ENCODE peak calls at places on chromosomes 16 and 17, in five cellular contexts. J, O, Z, Y and I are unnamed samples.

GRCh38 chr17:67636841-67637240 is 80.9 kb upstream of the NOL11 start:
- DNase-seq in J (no peak), O (no peak), Z (no peak), Y (no peak), I (no peak)

GRCh38 chr17:6109541-6109940 is 39.4 kb downstream of the WSCD1 start:
- DNase-seq in J (no peak), O (no peak), Z (no peak), Y (no peak), I (no peak)

GRCh38 chr16:3487521-3488410 is 7.5 kb downstream of the C16orf90 start:
- DNase-seq in J (no peak), O (peak; percentile 32), Z (no peak), Y (no peak), I (no peak)

GRCh38 chr17:2405247-2405926 is 4.5 kb upstream of the MNT start:
- DNase-seq in J (no peak), O (no peak), Z (no peak), Y (no peak), I (no peak)

GRCh38 chr17:44362479-44362963 is 1.1 kb downstream of the FAM171A2 start:
- DNase-seq in J (no peak), O (no peak), Z (no peak), Y (no peak), I (no peak)

GRCh38 chr17:73933871-73934270 is 269.6 kb upstream of the RPL38 start:
- DNase-seq in J (no peak), O (no peak), Z (no peak), Y (no peak), I (no peak)

GRCh38 chr16:2973081-2973480 is 3.9 kb downstream of the PAQR4 start:
- DNase-seq in J (no peak), O (no peak), Z (no peak), Y (no peak), I (no peak)

GRCh38 chr16:88932929-88933328 is 44.1 kb downstream of the CBFA2T3 start:
- DNase-seq in J (no peak), O (no peak), Z (no peak), Y (no peak), I (no peak)

GRCh38 chr17:6075845-6076244 is 5.7 kb downstream of the WSCD1 start:
- DNase-seq in J (no peak), O (no peak), Z (no peak), Y (no peak), I (no peak)

GRCh38 chr17:63665527-63666214 is 34.3 kb downstream of the LIMD2 start:
- DNase-seq in J (no peak), O (no peak), Z (peak; percentile 27), Y (no peak), I (no peak)

GRCh38 chr16:87333101-87333500 is 15.9 kb upstream of the C16orf95 start:
- DNase-seq in J (no peak), O (no peak), Z (no peak), Y (no peak), I (no peak)

GRCh38 chr16:70388281-70388680 is 41.6 kb downstream of the DDX19A start:
- DNase-seq in J (no peak), O (no peak), Z (no peak), Y (no peak), I (no peak)

GRCh38 chr17:34584805-34585416 is 5.5 kb downstream of the TMEM132E start:
- DNase-seq in J (peak; percentile 18), O (no peak), Z (no peak), Y (no peak), I (no peak)

GRCh38 chr16:89256651-89257254 is 39.2 kb downstream of the ZNF778 start:
- DNase-seq in J (no peak), O (no peak), Z (no peak), Y (no peak), I (peak; percentile 69)

GRCh38 chr17:63550816-63551639 is 751 bp downstream of the DCAF7 start:
- DNase-seq in J (peak; percentile 68), O (peak; percentile 66), Z (no peak), Y (no peak), I (no peak)

GRCh38 chr17:73645050-73645871 is 1.0 kb upstream of the SDK2 start:
- DNase-seq in J (no peak), O (no peak), Z (no peak), Y (no peak), I (peak; percentile 63)

GRCh38 chr17:81393684-81394376 is 1.4 kb upstream of the BAHCC1 start:
- DNase-seq in J (peak; percentile 100), O (peak; percentile 100), Z (peak; percentile 40), Y (peak; percentile 96), I (peak; percentile 100)
- TF ChIP-seq ATF2 in J (no peak), O (peak; percentile 91), Z (peak; percentile 21), Y (peak; percentile 49), I (no peak)

GRCh38 chr17:16922386-16923096 is 49.4 kb downstream of the TNFRSF13B start:
- DNase-seq in J (peak; percentile 10), O (no peak), Z (no peak), Y (no peak), I (no peak)

GRCh38 chr17:16924701-16925440 is 47.0 kb downstream of the TNFRSF13B start:
- DNase-seq in J (no peak), O (no peak), Z (no peak), Y (no peak), I (peak; percentile 3)

GRCh38 chr17:16923097-16923903 is 48.6 kb downstream of the TNFRSF13B start:
- DNase-seq in J (no peak), O (no peak), Z (no peak), Y (no peak), I (peak; percentile 6)

GRCh38 chr17:16925461-16926060 is 46.4 kb downstream of the TNFRSF13B start:
- DNase-seq in J (no peak), O (no peak), Z (no peak), Y (no peak), I (peak; percentile 4)

DNA sequence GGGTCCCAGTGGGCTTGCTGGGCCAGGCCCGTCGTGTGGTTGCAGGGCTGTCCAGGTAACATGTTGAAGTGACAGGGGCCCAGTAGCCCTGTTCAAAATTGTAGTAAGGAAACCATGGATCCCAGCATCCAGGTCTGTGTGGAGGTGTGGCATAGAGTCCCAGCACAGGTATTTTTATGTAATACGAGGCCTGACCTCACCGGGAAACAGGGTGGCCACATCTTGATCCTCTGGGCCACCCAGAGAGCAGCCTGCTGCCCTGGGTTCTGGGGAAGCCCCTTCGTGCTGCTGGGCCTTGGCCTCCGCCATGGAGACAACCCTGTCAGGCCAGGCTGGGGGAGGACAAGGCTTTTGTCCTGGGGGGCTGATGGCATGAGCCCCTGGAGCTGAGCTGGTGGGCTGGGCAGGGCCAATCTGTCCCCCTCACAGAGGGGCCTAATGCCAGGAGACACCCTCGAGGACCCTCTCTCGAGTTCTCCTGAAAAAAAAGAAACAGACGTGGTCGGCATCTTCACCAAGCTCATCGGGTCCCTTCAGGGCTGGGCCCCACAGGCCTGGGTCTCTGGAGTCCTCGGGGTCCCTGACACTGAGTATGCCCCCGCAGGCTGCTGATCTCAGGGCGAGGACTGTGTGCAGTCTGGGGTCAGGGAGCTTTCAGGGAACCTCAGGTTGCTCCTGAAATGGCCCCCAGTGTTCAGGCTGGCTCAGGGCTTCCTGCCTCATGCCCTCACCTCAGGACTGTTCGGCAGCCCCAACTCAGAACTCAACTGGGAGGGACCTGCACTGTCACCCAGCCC is 47.8 kb downstream of the TNFRSF13B start:
- DNase-seq in J (no peak), O (no peak), Z (no peak), Y (no peak), I (peak; percentile 5)
- TF ChIP-seq ATF2 in J (no peak), O (no peak), Z (no peak), Y (no peak), I (no peak)

DNA sequence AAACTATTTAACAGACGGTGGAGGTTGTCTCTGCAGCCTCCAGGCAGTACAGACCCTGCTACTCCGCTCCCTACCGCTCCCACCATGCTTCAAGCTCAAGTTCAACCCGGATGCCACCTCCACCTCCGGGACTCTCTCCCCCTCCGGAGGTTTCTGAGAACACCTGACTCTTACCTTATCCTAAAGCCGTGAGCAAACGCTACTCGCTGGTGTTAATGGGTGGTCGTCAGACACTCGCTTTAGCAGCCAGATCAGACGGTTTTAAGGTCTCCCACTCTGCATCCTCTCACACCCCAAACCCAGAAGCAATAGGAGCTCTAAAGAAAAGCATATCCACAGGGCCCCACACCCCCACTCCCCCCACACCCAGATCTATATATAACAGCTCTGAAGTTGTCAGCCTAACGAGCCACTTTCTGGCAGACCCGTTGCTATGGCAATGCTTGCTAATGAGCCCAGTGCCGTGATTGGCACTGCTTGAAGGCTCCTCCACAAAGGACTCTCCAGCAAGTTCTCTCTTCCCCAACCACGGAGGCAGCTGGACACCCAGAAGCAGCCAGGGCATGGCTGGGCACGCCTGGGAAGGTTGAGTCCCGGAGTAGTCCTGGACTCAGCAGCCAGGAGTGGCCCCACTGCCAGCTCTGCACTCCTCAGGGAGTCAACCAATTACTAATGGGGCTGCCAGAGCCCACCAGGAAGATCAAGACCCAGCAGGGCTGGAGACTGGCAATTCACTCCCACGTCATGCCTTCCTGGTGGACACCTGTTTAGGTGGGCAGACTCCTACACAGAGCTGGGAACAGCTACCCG is 121.1 kb upstream of the RCVRN start:
- DNase-seq in J (no peak), O (no peak), Z (no peak), Y (no peak), I (no peak)
- TF ChIP-seq ATF2 in J (no peak), O (no peak), Z (no peak), Y (no peak), I (no peak)

GRCh38 chr17:36844601-36845000 is 92.7 kb upstream of the LHX1 start:
- DNase-seq in J (no peak), O (no peak), Z (no peak), Y (no peak), I (no peak)
- TF ChIP-seq ATF2 in J (no peak), O (no peak), Z (no peak), Y (no peak), I (no peak)

DNA sequence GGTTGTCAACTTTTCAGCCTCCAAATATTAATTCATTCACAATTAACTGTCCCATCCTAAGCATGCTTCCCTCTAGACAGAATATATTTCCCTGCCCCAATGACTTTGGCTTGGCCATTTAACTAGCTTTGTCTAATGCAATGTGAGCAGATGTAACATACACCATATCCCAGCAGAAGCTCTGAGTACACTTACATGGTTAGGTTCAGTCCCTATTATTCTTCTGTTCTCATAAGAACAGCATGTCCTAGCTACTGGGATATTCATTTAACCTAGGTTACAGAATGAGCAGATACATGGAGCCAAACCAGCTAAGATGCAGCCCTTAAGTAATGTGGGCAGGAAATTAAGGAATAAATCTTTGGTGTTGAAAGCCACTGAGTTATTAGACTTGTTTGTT is 31.8 kb downstream of the MED13 start:
- DNase-seq in J (no peak), O (no peak), Z (no peak), Y (no peak), I (no peak)
- TF ChIP-seq ATF2 in J (no peak), O (no peak), Z (no peak), Y (no peak), I (no peak)

GRCh38 chr17:17237026-17237799 is at the start of gene FLCN:
- DNase-seq in J (peak; percentile 90), O (peak; percentile 73), Z (peak; percentile 65), Y (no peak), I (peak; percentile 64)

GRCh38 chr17:17232303-17232621 is 4.7 kb downstream of the FLCN start:
- DNase-seq in J (no peak), O (no peak), Z (no peak), Y (no peak), I (no peak)

GRCh38 chr17:17236295-17237025 is 508 bp downstream of the FLCN start:
- DNase-seq in J (peak; percentile 64), O (peak; percentile 50), Z (no peak), Y (no peak), I (peak; percentile 24)

GRCh38 chr17:17231621-17232302 is 5.2 kb downstream of the FLCN start:
- DNase-seq in J (no peak), O (no peak), Z (no peak), Y (no peak), I (no peak)

GRCh38 chr17:17235212-17236174 is 1.5 kb downstream of the FLCN start:
- DNase-seq in J (peak; percentile 45), O (peak; percentile 22), Z (no peak), Y (no peak), I (no peak)
- TF ChIP-seq ATF2 in J (no peak), O (no peak), Z (no peak), Y (no peak), I (no peak)

GRCh38 chr16:27195941-27196595 is 7.3 kb upstream of the KDM8 start:
- DNase-seq in J (no peak), O (no peak), Z (no peak), Y (no peak), I (no peak)
- TF ChIP-seq ATF2 in J (no peak), O (no peak), Z (no peak), Y (no peak), I (no peak)